ENCODE peak calls at places on chromosomes 16 and 17, in four cellular contexts. One of them, this sample, is unnamed.

GRCh38 chr17:42163113-42163512 is 8.3 kb upstream of the RAB5C start:
- DNase-seq in H1: peak
- DNase-seq in H9: peak
- DNase-seq in neuronal stem cell: no peak
- DNase-seq in this sample: no peak

GRCh38 chr17:62929320-62929719 is 36.7 kb upstream of the TANC2 start:
- DNase-seq in neuronal stem cell: no peak
- DNase-seq in H9: no peak
- DNase-seq in H1: no peak
- DNase-seq in this sample: no peak

GRCh38 chr16:57689772-57690558 is 4.6 kb upstream of the DRC7 start:
- DNase-seq in H1: no peak
- DNase-seq in H9: no peak
- DNase-seq in neuronal stem cell: no peak
- DNase-seq in this sample: no peak

GRCh38 chr17:37605813-37606505 is 3.3 kb downstream of the SYNRG start:
- DNase-seq in neuronal stem cell: no peak
- DNase-seq in H1: no peak
- DNase-seq in H9: no peak
- DNase-seq in this sample: no peak

GRCh38 chr16:51390877-51391276 is 239.8 kb upstream of the SALL1 start:
- DNase-seq in neuronal stem cell: no peak
- DNase-seq in H9: peak
- DNase-seq in H1: no peak
- DNase-seq in this sample: no peak

GRCh38 chr16:89155184-89155679 is 16.3 kb upstream of the CDH15 start:
- DNase-seq in neuronal stem cell: no peak
- DNase-seq in H1: no peak
- DNase-seq in H9: no peak
- DNase-seq in this sample: peak

GRCh38 chr17:10477701-10478100 is 8.3 kb upstream of the MYH4 start:
- DNase-seq in neuronal stem cell: no peak
- DNase-seq in H9: no peak
- DNase-seq in H1: no peak
- DNase-seq in this sample: no peak

GRCh38 chr17:78759203-78759968 is 22.7 kb downstream of the CYTH1 start:
- DNase-seq in H1: no peak
- DNase-seq in neuronal stem cell: no peak
- DNase-seq in H9: no peak
- DNase-seq in this sample: peak

GRCh38 chr17:59513934-59514841 is 51.2 kb upstream of the DHX40 start:
- DNase-seq in H9: no peak
- DNase-seq in H1: no peak
- DNase-seq in neuronal stem cell: no peak
- DNase-seq in this sample: peak

GRCh38 chr17:13426991-13427390 is 174.7 kb downstream of the HS3ST3A1 start:
- DNase-seq in H9: no peak
- DNase-seq in neuronal stem cell: no peak
- DNase-seq in H1: no peak
- DNase-seq in this sample: no peak

GRCh38 chr17:14359251-14359939 is 58.5 kb downstream of the HS3ST3B1 start:
- DNase-seq in H1: no peak
- DNase-seq in neuronal stem cell: no peak
- DNase-seq in H9: peak
- DNase-seq in this sample: peak

DNA sequence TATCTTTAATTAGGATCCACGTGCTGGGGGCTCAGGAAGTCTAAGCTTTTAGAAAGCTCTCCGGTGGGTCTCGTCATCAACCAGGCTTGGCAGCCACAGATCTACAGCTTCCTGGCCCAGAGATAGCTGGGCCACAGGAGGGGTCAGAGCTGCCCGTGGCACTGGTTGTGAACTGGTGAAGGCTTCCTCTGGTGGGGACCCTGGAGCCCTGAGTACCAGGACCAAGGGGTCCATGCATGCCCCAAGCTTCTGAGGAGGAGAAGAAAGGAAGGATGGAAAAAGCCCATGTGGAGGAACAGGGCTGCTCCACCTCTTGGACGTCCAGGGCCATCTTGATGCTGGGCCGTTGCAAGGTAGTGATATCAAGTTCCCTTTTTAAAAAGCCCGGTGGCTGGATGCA is 13.3 kb downstream of the RMI2 start:
- DNase-seq in H1: no peak
- DNase-seq in H9: no peak
- DNase-seq in neuronal stem cell: no peak
- DNase-seq in this sample: no peak
- H2BK12ac ChIP-seq in H1: no peak
- H2BK12ac ChIP-seq in H9: no peak
- H2BK12ac ChIP-seq in neuronal stem cell: no peak
- H2BK12ac ChIP-seq in this sample: peak

DNA sequence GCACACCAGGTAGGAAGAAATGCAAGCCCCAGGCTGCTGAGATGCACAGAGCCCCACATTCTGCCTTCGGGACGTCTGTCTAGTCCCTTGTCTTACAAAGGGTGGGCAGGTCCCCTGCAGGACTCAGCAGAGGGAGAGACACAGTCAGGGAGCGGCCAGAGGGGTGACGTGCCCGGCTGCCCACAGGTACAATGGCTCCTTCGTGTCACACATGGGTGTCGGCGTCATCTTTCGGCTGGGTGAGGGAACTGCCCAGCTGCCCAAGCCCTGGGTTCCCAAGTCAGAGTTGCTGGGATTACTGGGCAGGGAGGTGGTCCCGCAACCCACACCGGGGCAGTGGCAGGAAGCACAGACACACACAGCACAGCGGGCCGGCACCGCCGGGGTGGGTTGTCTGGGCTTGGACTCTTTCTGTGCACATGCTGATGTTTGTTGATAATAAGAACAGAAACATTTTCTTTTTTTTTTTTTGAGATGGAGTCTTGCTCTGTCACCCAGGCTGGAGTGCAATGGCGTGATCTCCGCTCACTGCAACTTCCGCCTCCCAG is 80.6 kb downstream of the JPH3 start:
- DNase-seq in H9: no peak
- DNase-seq in H1: no peak
- DNase-seq in neuronal stem cell: no peak
- DNase-seq in this sample: no peak
- H2BK120ac ChIP-seq in H9: no peak
- H2BK120ac ChIP-seq in H1: no peak
- H2BK120ac ChIP-seq in neuronal stem cell: no peak
- H2BK120ac ChIP-seq in this sample: no peak

DNA sequence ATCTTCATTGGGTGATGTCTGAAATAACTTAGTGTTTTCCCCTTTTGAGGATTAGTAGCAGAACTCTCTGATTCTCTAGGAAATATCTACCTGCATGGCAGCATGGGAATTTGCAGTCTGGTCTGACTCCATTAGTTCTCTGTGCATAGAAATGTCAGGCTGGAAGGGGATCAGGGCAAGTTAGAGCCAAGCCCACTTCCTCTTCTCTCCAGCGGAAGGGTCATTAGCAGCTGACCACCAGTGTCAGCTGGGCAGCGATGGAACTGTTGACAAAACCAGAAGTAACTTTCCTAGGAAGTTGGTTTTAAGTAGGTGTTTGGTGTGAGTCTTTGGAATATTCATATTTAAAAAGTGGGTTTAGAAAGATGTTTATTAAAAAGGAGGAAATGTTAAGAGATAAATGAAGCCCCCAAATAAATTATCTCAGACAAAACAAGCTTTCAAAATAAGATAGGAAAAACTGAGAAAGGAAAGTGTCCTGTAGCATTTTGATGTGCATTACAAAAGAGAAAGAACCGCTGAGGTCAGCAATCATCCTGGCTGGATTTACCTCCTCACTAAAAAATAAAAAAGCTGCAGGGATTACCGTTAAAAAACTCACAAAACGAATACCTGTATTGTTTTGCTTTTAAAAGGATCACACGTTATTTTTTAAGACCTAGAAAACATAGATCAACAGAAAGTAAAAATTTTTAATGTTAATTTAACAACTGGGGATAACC is 32.4 kb upstream of the MMD start:
- DNase-seq in H9: no peak
- DNase-seq in H1: no peak
- DNase-seq in neuronal stem cell: no peak
- DNase-seq in this sample: no peak
- H2BK15ac ChIP-seq in H9: no peak
- H2BK15ac ChIP-seq in H1: no peak
- H2BK15ac ChIP-seq in neuronal stem cell: no peak
- H2BK15ac ChIP-seq in this sample: peak

GRCh38 chr16:75272097-75272548 is 20.7 kb upstream of the BCAR1 start:
- DNase-seq in H9: no peak
- DNase-seq in H1: no peak
- DNase-seq in neuronal stem cell: no peak
- DNase-seq in this sample: peak
- H2BK12ac ChIP-seq in H9: no peak
- H2BK12ac ChIP-seq in H1: no peak
- H2BK12ac ChIP-seq in neuronal stem cell: no peak
- H2BK12ac ChIP-seq in this sample: no peak

GRCh38 chr16:68351991-68352431 is 41.2 kb downstream of the PRMT7 start:
- DNase-seq in H1: no peak
- DNase-seq in H9: no peak
- DNase-seq in neuronal stem cell: no peak
- DNase-seq in this sample: no peak

GRCh38 chr16:68349838-68350410 is 39.1 kb downstream of the PRMT7 start:
- DNase-seq in H1: no peak
- DNase-seq in neuronal stem cell: no peak
- DNase-seq in H9: no peak
- DNase-seq in this sample: no peak

GRCh38 chr16:68353366-68353765 is 42.5 kb downstream of the PRMT7 start:
- DNase-seq in H9: no peak
- DNase-seq in H1: no peak
- DNase-seq in neuronal stem cell: no peak
- DNase-seq in this sample: no peak

GRCh38 chr16:68350951-68351350 is 40.1 kb downstream of the PRMT7 start:
- DNase-seq in H1: no peak
- DNase-seq in neuronal stem cell: no peak
- DNase-seq in H9: no peak
- DNase-seq in this sample: no peak

GRCh38 chr16:68351463-68351862 is 40.6 kb downstream of the PRMT7 start:
- DNase-seq in H1: no peak
- DNase-seq in H9: no peak
- DNase-seq in neuronal stem cell: no peak
- DNase-seq in this sample: no peak
- H2BK120ac ChIP-seq in H1: no peak
- H2BK120ac ChIP-seq in H9: no peak
- H2BK120ac ChIP-seq in neuronal stem cell: no peak
- H2BK120ac ChIP-seq in this sample: no peak

GRCh38 chr16:85171004-85171808 is 58.9 kb upstream of the CIBAR2 start:
- DNase-seq in H1: no peak
- DNase-seq in neuronal stem cell: no peak
- DNase-seq in H9: no peak
- DNase-seq in this sample: no peak
- H2BK15ac ChIP-seq in H1: no peak
- H2BK15ac ChIP-seq in neuronal stem cell: peak
- H2BK15ac ChIP-seq in H9: no peak
- H2BK15ac ChIP-seq in this sample: peak

DNA sequence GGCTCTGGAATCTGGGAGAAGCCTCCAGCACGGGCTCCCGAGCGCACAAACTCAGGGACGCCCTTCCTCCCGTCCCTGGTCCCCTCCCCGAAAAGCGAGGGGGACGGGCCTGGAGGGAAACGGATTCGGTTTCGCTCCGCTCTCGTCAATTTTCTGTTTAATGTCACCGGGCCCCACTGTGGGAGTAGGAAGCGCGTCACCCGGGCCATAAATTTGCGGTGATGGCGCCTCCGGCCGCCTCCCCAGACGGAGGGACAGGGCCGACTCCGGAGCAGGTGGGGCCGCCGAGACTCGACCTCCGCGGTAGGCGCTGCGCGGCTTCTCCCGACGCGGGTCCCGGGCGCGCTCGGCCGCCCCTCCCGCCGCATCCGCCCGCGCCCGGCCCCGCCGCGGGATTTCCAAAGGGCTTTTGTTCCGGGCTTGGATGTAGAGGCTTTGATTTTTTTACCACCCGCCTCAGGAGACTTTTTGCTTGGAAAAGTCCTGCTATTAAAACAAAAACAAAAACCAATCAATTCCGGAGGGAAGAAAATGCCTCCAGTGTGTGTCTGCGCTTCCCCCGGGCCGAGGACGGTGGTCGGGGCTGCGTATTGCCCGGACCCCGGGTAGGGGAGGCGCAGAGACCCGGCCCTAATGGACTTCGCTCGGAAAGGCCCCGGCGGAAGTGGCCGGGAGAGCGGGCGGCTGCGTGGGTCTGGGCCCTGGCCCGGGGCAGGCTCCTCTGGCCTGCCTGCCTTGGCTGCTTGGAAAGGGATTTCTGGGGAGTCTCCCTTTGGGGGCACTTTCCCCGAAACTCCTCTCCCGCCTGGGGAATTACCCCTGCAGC is 7.8 kb upstream of the BAHCC1 start:
- DNase-seq in H1: no peak
- DNase-seq in neuronal stem cell: no peak
- DNase-seq in H9: no peak
- DNase-seq in this sample: peak
- H2BK12ac ChIP-seq in H1: no peak
- H2BK12ac ChIP-seq in neuronal stem cell: peak
- H2BK12ac ChIP-seq in H9: no peak
- H2BK12ac ChIP-seq in this sample: no peak

GRCh38 chr17:46873941-46874645 is 22.7 kb downstream of the WNT9B start:
- DNase-seq in H9: no peak
- DNase-seq in H1: no peak
- DNase-seq in neuronal stem cell: no peak
- DNase-seq in this sample: no peak

GRCh38 chr17:46876926-46877325 is 25.5 kb downstream of the WNT9B start:
- DNase-seq in neuronal stem cell: no peak
- DNase-seq in H9: no peak
- DNase-seq in H1: no peak
- DNase-seq in this sample: no peak

GRCh38 chr17:46876353-46876887 is 25.0 kb downstream of the WNT9B start:
- DNase-seq in H1: peak
- DNase-seq in neuronal stem cell: no peak
- DNase-seq in H9: peak
- DNase-seq in this sample: no peak

GRCh38 chr17:46875849-46876352 is 24.5 kb downstream of the WNT9B start:
- DNase-seq in H9: no peak
- DNase-seq in H1: no peak
- DNase-seq in neuronal stem cell: no peak
- DNase-seq in this sample: no peak

GRCh38 chr17:46874906-46875305 is 23.5 kb downstream of the WNT9B start:
- DNase-seq in neuronal stem cell: no peak
- DNase-seq in H1: no peak
- DNase-seq in H9: no peak
- DNase-seq in this sample: no peak
- H2BK120ac ChIP-seq in neuronal stem cell: no peak
- H2BK120ac ChIP-seq in H1: no peak
- H2BK120ac ChIP-seq in H9: no peak
- H2BK120ac ChIP-seq in this sample: no peak

This sample was measured in mesenchymal stem cell.